ENCODE peak calls at places on chromosomes 16 and 17, in five cellular contexts. M is astrocyte, S is HCT116, Y is colonic mucosa, G is transverse colon. L is an unnamed sample.

GRCh38 chr16:86078121-86078600 is 179.2 kb downstream of the IRF8 start:
- DNase-seq in S (no peak), G (peak), Y (no peak), M (peak), L (no peak)

GRCh38 chr16:10787304-10787703 is 31.3 kb downstream of the TVP23A start:
- DNase-seq in M (no peak), G (no peak), Y (no peak), S (no peak), L (no peak)

GRCh38 chr17:74850310-74850709 is 9.4 kb downstream of the GRIN2C start:
- DNase-seq in G (no peak), Y (no peak), M (no peak), S (no peak), L (no peak)

GRCh38 chr16:12079411-12079965 is 103.0 kb downstream of the SNX29 start:
- DNase-seq in Y (no peak), G (no peak), S (no peak), M (no peak), L (no peak)

GRCh38 chr17:2044263-2044894 is 2.6 kb downstream of the OVCA2 start:
- DNase-seq in G (no peak), M (no peak), Y (no peak), S (no peak), L (no peak)

GRCh38 chr16:9800180-9800738 is 382.0 kb downstream of the GRIN2A start:
- DNase-seq in S (no peak), M (no peak), G (no peak), Y (no peak), L (no peak)

GRCh38 chr17:42844271-42844670 is at the start of gene AOC2:
- DNase-seq in Y (no peak), S (no peak), M (no peak), G (no peak), L (no peak)

GRCh38 chr16:27449434-27450188 is 47.6 kb downstream of the IL21R start:
- DNase-seq in Y (no peak), M (no peak), S (no peak), G (peak), L (no peak)

GRCh38 chr17:17569691-17570090 is 21.8 kb downstream of the PEMT start:
- DNase-seq in S (no peak), G (no peak), Y (no peak), M (no peak), L (no peak)

GRCh38 chr16:72658888-72659717 is 388.8 kb downstream of the ZFHX3 start:
- DNase-seq in G (no peak), M (peak), Y (no peak), S (no peak), L (no peak)

GRCh38 chr17:68378202-68379149 is 78.8 kb downstream of the WIPI1 start:
- DNase-seq in Y (peak), S (peak), M (peak), G (peak), L (peak)

GRCh38 chr17:43578699-43579569 is 32.8 kb upstream of the ETV4 start:
- DNase-seq in M (peak), G (no peak), S (no peak), Y (no peak), L (no peak)

GRCh38 chr16:58051821-58052603 is 26.5 kb downstream of the MMP15 start:
- DNase-seq in G (no peak), M (no peak), S (no peak), Y (no peak), L (no peak)

GRCh38 chr16:67884684-67885083 is at the start of gene NRN1L:
- DNase-seq in M (peak), G (peak), S (no peak), Y (peak), L (peak)

GRCh38 chr16:56931253-56931768 is 631 bp upstream of the HERPUD1 start:
- DNase-seq in S (no peak), Y (peak), M (no peak), G (peak), L (no peak)

GRCh38 chr16:17331071-17331521 is 139.7 kb downstream of the XYLT1 start:
- DNase-seq in M (no peak), S (no peak), G (no peak), Y (no peak), L (no peak)

GRCh38 chr17:48460055-48460454 is 30.0 kb upstream of the SKAP1 start:
- DNase-seq in G (no peak), S (no peak), Y (no peak), M (no peak), L (no peak)

GRCh38 chr17:11144358-11145233 is 96.4 kb upstream of the SHISA6 start:
- DNase-seq in Y (peak), S (no peak), M (no peak), G (peak), L (peak)

GRCh38 chr17:28896884-28897768 is at the start of gene FLOT2:
- DNase-seq in S (no peak), G (peak), M (no peak), Y (peak), L (peak)

GRCh38 chr17:70168979-70169706 is at the start of gene KCNJ2:
- DNase-seq in S (no peak), G (peak), M (peak), Y (peak), L (peak)

GRCh38 chr17:40177275-40177874 is at the start of gene RAPGEFL1:
- DNase-seq in G (peak), M (peak), S (no peak), Y (peak), L (peak)

GRCh38 chr17:77425791-77426641 is 285.2 kb downstream of the SEC14L1 start:
- DNase-seq in Y (no peak), G (peak), M (peak), S (no peak), L (no peak)

GRCh38 chr16:50419116-50419515 is 50.3 kb upstream of the BRD7 start:
- DNase-seq in M (no peak), G (no peak), S (no peak), Y (no peak), L (no peak)

GRCh38 chr16:87441886-87442580 is 49.9 kb downstream of the MAP1LC3B start:
- DNase-seq in G (no peak), S (no peak), M (peak), Y (no peak), L (no peak)

GRCh38 chr17:39139137-39139516 is 12.3 kb downstream of the PLXDC1 start:
- DNase-seq in G (no peak), M (peak), S (no peak), Y (no peak), L (no peak)

GRCh38 chr16:82859638-82860037 is 232.9 kb downstream of the CDH13 start:
- DNase-seq in M (no peak), Y (no peak), G (no peak), S (no peak), L (no peak)

GRCh38 chr16:31361201-31362110 is 6.5 kb downstream of the ITGAX start:
- DNase-seq in G (no peak), Y (no peak), M (no peak), S (no peak), L (no peak)

GRCh38 chr17:78430892-78431691 is 52.6 kb downstream of the PGS1 start:
- DNase-seq in M (no peak), Y (no peak), S (no peak), G (no peak), L (no peak)

GRCh38 chr16:65889533-65889966 is 476.9 kb upstream of the CDH5 start:
- DNase-seq in Y (no peak), S (no peak), G (no peak), M (peak), L (no peak)

GRCh38 chr16:62715701-62716100 is 679.5 kb upstream of the CDH8 start:
- DNase-seq in G (no peak), S (no peak), Y (no peak), M (no peak), L (no peak)

GRCh38 chr16:3961449-3961849 is 80.9 kb upstream of the CREBBP start:
- DNase-seq in Y (no peak), M (peak), S (no peak), G (no peak), L (no peak)

GRCh38 chr17:17835415-17836249 is 1.2 kb downstream of the SREBF1 start:
- DNase-seq in G (no peak), Y (no peak), M (no peak), S (no peak), L (no peak)

GRCh38 chr16:85111184-85111583 is 1.1 kb downstream of the CIBAR2 start:
- DNase-seq in M (no peak), Y (no peak), S (no peak), G (no peak), L (no peak)

GRCh38 chr17:48505788-48506187 is 25.0 kb downstream of the HOXB1 start:
- DNase-seq in Y (no peak), G (no peak), S (peak), M (peak), L (no peak)

GRCh38 chr17:5419959-5420653 is at the start of gene RPAIN:
- DNase-seq in G (peak), S (peak), Y (peak), M (no peak), L (peak)

GRCh38 chr16:11871193-11871592 is 19.9 kb upstream of the RSL1D1 start:
- DNase-seq in S (no peak), Y (no peak), M (peak), G (no peak), L (no peak)

GRCh38 chr17:21294321-21295035 is 10.0 kb downstream of the MAP2K3 start:
- DNase-seq in Y (no peak), G (no peak), S (no peak), M (no peak), L (no peak)

DNA sequence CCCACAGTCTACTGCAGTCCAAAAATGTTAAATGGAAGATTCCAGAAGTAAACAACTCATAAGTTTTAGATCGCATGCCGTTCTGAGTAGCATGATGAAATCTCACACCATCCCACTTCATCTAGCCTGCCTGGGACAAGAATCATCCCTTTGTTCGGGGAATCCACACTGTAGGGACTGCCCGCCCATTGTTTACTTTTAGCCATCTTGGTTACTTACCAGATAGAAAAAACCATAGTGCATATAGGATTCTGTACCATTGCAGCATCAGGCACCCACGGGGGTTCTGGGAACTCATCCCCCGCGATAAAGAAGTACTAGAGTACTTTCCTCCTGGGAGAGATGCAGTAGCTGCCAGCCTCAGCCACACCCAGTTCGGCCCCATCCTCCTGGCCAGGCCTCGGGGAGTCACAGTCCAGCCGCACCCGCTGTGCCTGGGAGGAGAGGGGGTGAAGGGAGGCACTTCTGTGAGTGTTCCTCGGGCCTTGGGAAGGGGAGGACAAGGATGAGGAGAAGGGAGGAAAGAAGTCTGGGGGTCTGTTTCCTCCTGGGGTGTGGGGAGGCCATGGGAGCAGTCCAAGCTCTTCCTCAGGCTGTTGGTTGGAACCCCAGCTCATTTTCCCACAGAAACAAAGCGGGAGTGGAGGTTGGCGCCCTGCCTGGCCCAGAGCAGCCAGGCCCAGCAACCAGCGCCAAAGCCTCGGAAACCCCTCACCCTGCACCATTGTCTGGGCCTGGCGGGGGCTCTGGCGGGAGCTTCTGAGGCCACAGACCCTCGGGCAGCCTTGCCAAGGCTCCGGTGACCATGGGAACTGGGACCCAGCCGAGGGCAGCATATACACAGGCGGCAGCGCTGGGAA is 8.9 kb downstream of the TRIM47 start:
- DNase-seq in Y (peak), S (no peak), G (peak), M (no peak), L (no peak)
- H3K27ac ChIP-seq in Y (peak), S (peak), G (peak), M (no peak), L (peak)

DNA sequence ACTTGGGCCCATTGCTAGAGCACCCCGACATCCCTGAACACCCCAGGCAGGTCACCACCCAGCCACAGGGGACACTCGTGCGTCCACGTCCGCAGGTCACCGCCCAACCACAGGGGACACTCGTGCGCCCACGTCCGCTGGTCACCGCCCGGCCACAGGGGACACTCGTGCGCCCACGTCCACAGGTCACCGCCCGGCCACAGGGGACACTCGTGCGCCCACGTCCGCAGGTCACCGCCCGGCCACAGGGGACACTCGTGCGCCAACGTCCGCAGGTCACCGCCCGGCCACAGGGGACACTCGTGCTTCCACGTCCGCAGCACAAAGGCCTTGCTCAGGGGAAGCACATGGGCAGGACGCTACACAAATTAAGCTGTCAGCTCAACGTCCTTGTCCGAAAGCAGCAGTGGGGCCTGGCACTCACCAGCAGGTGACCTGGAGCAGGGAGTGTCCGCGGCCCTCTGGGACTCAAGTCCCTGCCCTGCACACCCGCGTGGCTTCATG is 17.7 kb downstream of the GALNS start:
- DNase-seq in M (no peak), Y (no peak), G (no peak), S (no peak), L (no peak)
- TF ChIP-seq CTCF in M (no peak), Y (no peak), G (no peak), S (peak), L (no peak)

GRCh38 chr17:53101706-53102105 is 721.0 kb upstream of the KIF2B start:
- DNase-seq in S (no peak), G (no peak), Y (no peak), M (no peak), L (no peak)
- H3K27ac ChIP-seq in S (no peak), G (no peak), Y (no peak), M (no peak), L (no peak)

GRCh38 chr17:81487089-81487486 is 25.5 kb downstream of the ACTG1 start:
- DNase-seq in M (no peak), Y (no peak), S (no peak), G (no peak), L (no peak)

GRCh38 chr17:81488276-81488860 is 24.2 kb downstream of the ACTG1 start:
- DNase-seq in S (no peak), Y (no peak), G (no peak), M (no peak), L (no peak)

GRCh38 chr17:81487487-81488275 is 24.9 kb downstream of the ACTG1 start:
- DNase-seq in Y (peak), G (peak), S (no peak), M (no peak), L (peak)

GRCh38 chr17:81484195-81484979 is 28.2 kb downstream of the ACTG1 start:
- DNase-seq in M (peak), G (peak), S (peak), Y (peak), L (peak)

GRCh38 chr17:81486174-81486810 is 26.3 kb downstream of the ACTG1 start:
- DNase-seq in G (no peak), M (no peak), Y (no peak), S (no peak), L (no peak)
- TF ChIP-seq CTCF in G (no peak), M (no peak), Y (no peak), S (no peak), L (no peak)

GRCh38 chr17:60390881-60391418 is 983 bp downstream of the USP32 start:
- DNase-seq in M (peak), S (no peak), Y (peak), G (peak), L (peak)

GRCh38 chr17:60388742-60389141 is 3.2 kb downstream of the USP32 start:
- DNase-seq in S (no peak), G (no peak), Y (no peak), M (no peak), L (no peak)

GRCh38 chr17:60391419-60392041 is 403 bp downstream of the USP32 start:
- DNase-seq in G (no peak), S (no peak), Y (no peak), M (no peak), L (peak)

GRCh38 chr17:60392042-60392844 is at the start of gene USP32:
- DNase-seq in G (peak), Y (peak), M (peak), S (peak), L (peak)

GRCh38 chr17:60390223-60390622 is 1.7 kb downstream of the USP32 start:
- DNase-seq in M (peak), G (no peak), Y (no peak), S (no peak), L (no peak)
- H3K27ac ChIP-seq in M (no peak), G (peak), Y (no peak), S (no peak), L (peak)

GRCh38 chr17:4020096-4020495 is 55.9 kb upstream of the ATP2A3 start:
- DNase-seq in M (no peak), G (no peak), S (no peak), Y (no peak), L (no peak)

GRCh38 chr17:4019400-4019799 is 55.2 kb upstream of the ATP2A3 start:
- DNase-seq in Y (no peak), S (no peak), M (no peak), G (no peak), L (no peak)

GRCh38 chr17:4018446-4018845 is 54.2 kb upstream of the ATP2A3 start:
- DNase-seq in Y (no peak), G (peak), M (no peak), S (no peak), L (no peak)

GRCh38 chr17:4014148-4014927 is 50.1 kb upstream of the ATP2A3 start:
- DNase-seq in G (no peak), M (no peak), Y (no peak), S (no peak), L (no peak)

GRCh38 chr17:4017377-4017776 is 53.1 kb upstream of the ATP2A3 start:
- DNase-seq in G (no peak), S (no peak), M (no peak), Y (no peak), L (no peak)
- TF ChIP-seq CTCF in G (no peak), S (peak), M (no peak), Y (peak), L (no peak)

DNA sequence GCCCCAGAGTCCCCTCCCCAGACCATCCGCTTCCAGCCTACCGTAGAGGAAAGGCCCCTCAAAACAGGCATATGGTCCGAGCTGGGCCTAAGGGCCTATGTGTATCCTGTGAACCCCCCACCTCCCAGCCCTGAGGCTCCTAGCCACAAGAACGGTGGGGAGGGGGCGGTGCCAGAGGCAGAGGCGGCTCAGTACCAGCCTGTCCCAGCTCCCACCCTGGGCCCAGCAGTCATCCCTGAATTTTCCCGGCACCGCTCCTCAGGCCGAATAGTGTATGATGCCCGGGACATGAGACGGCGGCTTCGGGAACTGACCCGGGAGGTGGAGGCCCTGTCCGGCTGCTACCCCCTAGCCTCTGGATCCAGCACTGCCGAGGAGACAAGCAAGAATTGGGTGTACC is 1.1 kb downstream of the SPEM1 start:
- DNase-seq in G (no peak), S (no peak), Y (no peak), M (no peak), L (no peak)
- H3K27ac ChIP-seq in G (no peak), S (no peak), Y (no peak), M (no peak), L (no peak)

GRCh38 chr16:25111403-25112166 is at the start of gene LCMT1:
- DNase-seq in Y (peak), S (peak), G (peak), M (peak), L (peak)
- TF ChIP-seq CTCF in Y (no peak), S (no peak), G (no peak), M (no peak), L (peak)

GRCh38 chr16:55686671-55687070 is 30.9 kb downstream of the SLC6A2 start:
- DNase-seq in S (no peak), M (no peak), Y (no peak), G (no peak), L (no peak)
- H3K27ac ChIP-seq in S (no peak), M (no peak), Y (no peak), G (no peak), L (no peak)